ENCODE peak calls at places on chromosomes 11 and 22, in four cellular contexts. T is HepG2, X is K562, F is HCT116. I is an unnamed sample.

GRCh38 chr11:86515297-86516094 is 140.8 kb downstream of the CCDC81 start:
- DNase-seq in X (no peak), T (no peak), F (no peak), I (peak; percentile 75)

GRCh38 chr11:36165638-36166389 is 123.4 kb downstream of the COMMD9 start:
- DNase-seq in F (no peak), T (no peak), X (no peak), I (no peak)

GRCh38 chr11:130162733-130163132 is 3.2 kb downstream of the ST14 start:
- DNase-seq in T (no peak), F (no peak), X (no peak), I (no peak)

GRCh38 chr22:40423882-40424640 is 53.7 kb downstream of the SGSM3 start:
- DNase-seq in T (no peak), X (no peak), F (no peak), I (no peak)

GRCh38 chr11:12125609-12126149 is 15.3 kb downstream of the MICAL2 start:
- DNase-seq in T (no peak), F (peak; percentile 29), X (no peak), I (no peak)

GRCh38 chr22:30574095-30574981 is at the start of gene GAL3ST1:
- DNase-seq in T (peak; percentile 77), X (no peak), F (no peak), I (no peak)

GRCh38 chr22:37258810-37259472 is 14.9 kb upstream of the RAC2 start:
- DNase-seq in F (no peak), X (no peak), T (no peak), I (no peak)

GRCh38 chr11:68968306-68969255 is 12.2 kb downstream of the MRGPRD start:
- DNase-seq in X (no peak), T (no peak), F (no peak), I (no peak)

GRCh38 chr22:44353063-44353440 is 40.3 kb upstream of the SHISAL1 start:
- DNase-seq in T (no peak), F (no peak), X (no peak), I (no peak)

GRCh38 chr11:24289301-24289700 is 207.6 kb upstream of the LUZP2 start:
- DNase-seq in X (no peak), T (no peak), F (no peak), I (no peak)
- TF ChIP-seq TCF7L2 in X (no peak), T (no peak), F (no peak), I (no peak)

DNA sequence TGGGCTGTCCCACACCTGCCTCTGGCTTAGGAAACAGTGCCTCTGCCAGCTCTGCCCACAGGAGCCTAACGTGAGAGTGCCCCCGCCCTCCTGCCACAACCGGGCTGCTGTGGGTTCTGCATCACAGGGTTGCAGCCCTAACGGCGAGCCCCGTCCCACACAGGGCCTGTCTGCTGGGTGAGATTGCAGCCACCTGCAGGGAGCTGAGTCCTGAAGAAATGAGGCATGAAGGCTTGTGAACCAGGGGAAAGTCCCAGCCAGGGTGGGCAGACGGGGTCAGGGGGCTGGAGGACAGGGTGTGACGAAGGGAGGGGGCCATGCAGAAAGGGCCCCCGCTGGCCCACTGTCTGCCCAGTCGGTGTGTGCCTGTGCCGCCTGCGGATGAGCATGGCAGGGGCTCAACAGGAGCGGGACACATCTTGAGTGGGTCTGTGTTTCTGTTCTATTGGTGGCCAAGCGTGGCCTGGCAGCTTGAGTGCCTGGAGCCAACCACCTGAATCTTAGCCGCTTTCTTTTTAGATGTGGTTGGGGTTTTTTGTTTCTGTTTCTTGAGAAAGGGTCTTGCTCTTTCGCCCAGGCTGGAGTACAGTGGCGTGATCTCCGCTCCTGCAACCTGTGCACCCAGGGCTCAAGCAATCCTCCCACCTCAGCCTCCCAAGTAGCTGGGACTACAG is 38.9 kb downstream of the CTTN start:
- DNase-seq in T (no peak), F (no peak), X (no peak), I (no peak)
- TF ChIP-seq POLR2AphosphoS5 in T (no peak), F (no peak), X (no peak), I (peak; percentile 37)

GRCh38 chr22:17922925-17923898 is 101.1 kb downstream of the MICAL3 start:
- DNase-seq in T (no peak), F (no peak), X (no peak), I (no peak)
- TF ChIP-seq TCF7L2 in T (no peak), F (no peak), X (no peak), I (no peak)

GRCh38 chr22:38316340-38317236 is 645 bp downstream of the CSNK1E start:
- DNase-seq in F (no peak), T (no peak), X (peak; percentile 79), I (no peak)
- TF ChIP-seq POLR2AphosphoS5 in F (no peak), T (no peak), X (no peak), I (no peak)

GRCh38 chr11:42576318-42576717 is 735.5 kb upstream of the API5 start:
- DNase-seq in F (no peak), X (no peak), T (no peak), I (no peak)

GRCh38 chr11:42572231-42572610 is 739.6 kb upstream of the API5 start:
- DNase-seq in F (no peak), X (no peak), T (no peak), I (no peak)

GRCh38 chr11:42571486-42572230 is 740.1 kb upstream of the API5 start:
- DNase-seq in F (no peak), T (no peak), X (no peak), I (no peak)
- TF ChIP-seq TCF7L2 in F (no peak), T (no peak), X (no peak), I (no peak)

GRCh38 chr11:78244546-78245315 is 56.0 kb downstream of the USP35 start:
- DNase-seq in F (no peak), X (no peak), T (no peak), I (no peak)
- TF ChIP-seq POLR2AphosphoS5 in F (no peak), X (no peak), T (no peak), I (no peak)

DNA sequence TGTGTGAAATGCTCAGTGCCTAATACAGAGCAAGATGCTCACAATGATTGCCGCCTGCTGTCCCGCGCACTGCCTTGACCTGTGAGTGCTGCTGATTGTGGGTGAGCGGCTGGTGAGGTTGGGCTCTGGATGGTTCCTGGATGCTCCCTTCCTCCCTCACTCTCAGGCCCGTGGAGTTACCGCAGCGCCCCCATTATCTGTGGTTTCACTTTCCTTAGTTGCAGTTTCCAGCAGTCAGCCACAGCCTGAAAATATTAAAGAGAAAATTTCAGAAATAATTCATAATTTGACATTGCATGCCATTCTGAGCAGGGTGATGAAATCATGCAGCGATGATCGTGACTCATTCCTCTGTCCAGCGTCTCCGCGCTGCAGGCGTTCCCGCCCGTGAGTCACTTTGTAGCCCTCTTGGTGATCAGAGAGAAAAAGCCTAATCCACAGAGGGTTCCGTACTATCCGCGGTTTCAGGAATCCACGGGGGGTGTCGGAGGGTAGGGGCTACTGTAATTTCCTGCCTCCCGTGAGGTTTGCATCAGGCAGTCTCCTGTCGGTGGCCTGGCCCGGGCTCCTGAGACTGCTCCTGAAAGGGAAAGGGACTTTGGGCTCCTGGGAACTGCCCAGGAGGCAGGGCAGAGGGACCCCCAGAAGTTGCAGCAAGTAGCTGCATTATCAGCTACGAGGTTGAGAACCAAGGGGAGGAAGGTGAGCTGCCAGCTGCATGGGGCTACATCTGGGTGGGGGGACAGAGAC is 10.6 kb downstream of the RPL3 start:
- DNase-seq in X (no peak), T (no peak), F (peak; percentile 92), I (no peak)
- TF ChIP-seq TCF7L2 in X (no peak), T (no peak), F (peak; percentile 95), I (no peak)

DNA sequence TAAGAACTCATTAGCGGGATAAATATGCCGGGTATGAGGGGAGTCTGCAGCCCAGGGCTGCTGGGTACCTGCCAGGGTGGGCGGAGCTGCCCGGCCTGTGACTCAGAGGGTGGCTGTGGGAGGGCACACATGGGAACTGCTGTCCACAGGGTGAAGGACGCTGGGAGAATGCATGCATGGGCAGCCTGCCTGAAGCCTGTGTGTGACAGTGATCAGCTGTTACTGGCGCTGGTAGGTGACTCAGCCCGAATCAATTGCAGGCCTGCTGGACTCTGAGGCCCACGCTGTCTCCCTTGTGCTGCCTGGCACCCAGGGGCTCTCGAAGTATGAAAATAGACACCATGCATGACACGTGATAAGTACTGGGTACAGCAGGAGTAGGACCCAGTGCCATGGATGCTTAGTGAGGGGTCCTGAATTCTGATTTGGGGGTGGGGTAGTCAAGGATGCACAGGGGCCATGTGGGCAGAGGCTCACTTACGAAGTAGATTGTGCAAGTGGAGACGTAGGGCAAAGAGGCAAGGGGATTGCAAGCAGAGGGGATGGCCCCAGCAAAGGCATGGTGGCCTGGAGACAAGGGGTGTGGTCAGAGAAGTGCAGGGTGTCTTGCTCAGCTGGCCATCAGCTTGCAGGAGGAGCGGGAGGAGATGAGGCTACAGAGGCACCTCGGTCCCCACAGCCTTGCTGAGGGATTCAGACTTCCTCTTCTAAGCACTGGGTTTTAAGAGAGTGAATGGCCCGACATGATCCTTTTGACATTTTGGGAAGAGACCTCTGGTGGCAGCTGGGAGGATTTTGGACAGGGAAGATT is 36.5 kb downstream of the GRIK4 start:
- DNase-seq in T (peak; percentile 91), F (peak; percentile 75), X (no peak), I (no peak)
- TF ChIP-seq POLR2AphosphoS5 in T (no peak), F (peak; percentile 57), X (no peak), I (no peak)

DNA sequence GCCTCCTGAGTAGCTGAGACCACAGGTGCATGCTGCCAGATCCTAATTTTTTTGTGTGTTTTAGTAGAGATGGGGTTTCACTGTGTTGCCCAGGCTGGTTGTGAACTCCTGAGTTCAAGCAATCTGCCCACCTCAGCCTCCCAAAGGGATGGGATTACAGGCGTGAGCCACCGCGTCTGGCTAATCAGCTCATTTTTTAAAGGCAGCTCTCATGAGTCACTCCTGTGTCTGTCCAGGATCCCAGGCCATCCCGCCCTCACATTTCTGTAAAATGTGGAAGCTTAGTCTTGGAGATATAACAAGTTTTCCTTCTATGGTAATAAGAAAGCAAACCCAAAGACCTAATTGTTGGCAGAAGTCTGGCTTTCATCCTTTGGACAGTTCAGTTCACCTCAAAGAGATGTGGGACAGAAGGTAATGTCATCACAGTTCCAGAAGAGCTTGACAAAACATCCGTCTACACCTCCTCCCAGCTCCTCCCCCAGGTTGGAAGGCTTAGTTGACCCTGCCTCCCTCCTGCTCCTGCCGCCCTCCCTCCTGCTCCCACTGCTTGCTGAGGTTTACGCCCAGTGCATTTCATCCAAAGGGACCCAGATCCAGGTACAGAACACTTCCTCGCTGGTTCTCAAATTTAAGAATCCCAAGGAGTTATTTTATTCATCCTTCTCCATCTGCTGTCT is 6.4 kb downstream of the DRD2 start:
- DNase-seq in X (no peak), F (no peak), T (no peak), I (no peak)
- TF ChIP-seq TCF7L2 in X (no peak), F (no peak), T (no peak), I (no peak)

I was measured in Panc1.